ENCODE peak calls at places on chromosome X, in eight cellular contexts. X, V, C, Q, P, R, S and A are unnamed samples.

GRCh38 chrX:46551494-46552128 is 6.4 kb upstream of the ZNF674 start:
- DNase-seq in V (no peak), Q (no peak), X (no peak), C (peak; percentile 24), S (no peak), P (peak; percentile 77), R (no peak), A (no peak)

GRCh38 chrX:68238568-68238967 is 194.7 kb downstream of the OPHN1 start:
- DNase-seq in Q (no peak), P (no peak), C (peak; percentile 28), V (no peak), R (peak; percentile 1), X (no peak), S (no peak), A (peak; percentile 1)

GRCh38 chrX:7120578-7121219 is 26.8 kb upstream of the STS start:
- DNase-seq in Q (no peak), X (no peak), C (no peak), V (no peak), R (no peak), P (no peak), S (no peak), A (no peak)

GRCh38 chrX:15033909-15034308 is 160.7 kb downstream of the MOSPD2 start:
- DNase-seq in R (no peak), P (no peak), X (no peak), S (no peak), Q (no peak), C (no peak), V (no peak), A (no peak)

GRCh38 chrX:153477901-153478300 is 7.5 kb upstream of the HAUS7 start:
- DNase-seq in X (no peak), Q (peak; percentile 8), S (no peak), V (no peak), C (no peak), P (no peak), R (no peak), A (no peak)

GRCh38 chrX:130330706-130331105 is 9.0 kb upstream of the SLC25A14 start:
- DNase-seq in Q (peak; percentile 6), P (peak; percentile 55), C (peak; percentile 78), V (peak; percentile 51), R (peak; percentile 75), S (no peak), X (no peak), A (peak; percentile 22)

GRCh38 chrX:38881066-38881465 is 79.8 kb downstream of the MID1IP1 start:
- DNase-seq in X (no peak), C (no peak), Q (no peak), R (peak; percentile 12), S (no peak), V (no peak), P (no peak), A (no peak)

GRCh38 chrX:72572248-72573157 is at the start of gene HDAC8:
- DNase-seq in P (peak; percentile 73), S (peak; percentile 54), C (peak; percentile 67), R (peak; percentile 85), Q (peak; percentile 71), X (no peak), V (peak; percentile 74), A (peak; percentile 67)

GRCh38 chrX:38804481-38805293 is 3.4 kb downstream of the MID1IP1 start:
- DNase-seq in C (peak; percentile 35), S (peak; percentile 49), R (peak; percentile 38), X (no peak), V (peak; percentile 40), P (no peak), Q (peak; percentile 20), A (no peak)

GRCh38 chrX:53281321-53281822 is at the start of gene IQSEC2:
- DNase-seq in Q (peak; percentile 87), P (peak; percentile 70), S (peak; percentile 78), V (peak; percentile 36), C (peak; percentile 34), X (no peak), R (no peak), A (no peak)

GRCh38 chrX:51332188-51332942 is at the start of gene NUDT10:
- DNase-seq in C (no peak), S (no peak), V (peak; percentile 74), P (peak; percentile 14), X (no peak), Q (peak; percentile 17), R (peak; percentile 0), A (no peak)

GRCh38 chrX:121579016-121579760 is 531.8 kb downstream of the GLUD2 start:
- DNase-seq in P (peak; percentile 3), C (peak; percentile 7), X (no peak), S (no peak), V (no peak), Q (peak; percentile 13), R (peak; percentile 30), A (peak; percentile 20)

GRCh38 chrX:80578518-80579105 is 158.4 kb downstream of the TENT5D start:
- DNase-seq in X (no peak), C (no peak), V (no peak), P (no peak), Q (no peak), S (no peak), R (peak; percentile 17), A (peak; percentile 8)

GRCh38 chrX:49186125-49187027 is at the start of gene PRICKLE3:
- DNase-seq in S (peak; percentile 75), C (peak; percentile 83), P (peak; percentile 22), X (no peak), Q (peak; percentile 82), V (no peak), R (peak; percentile 87), A (peak; percentile 55)

DNA sequence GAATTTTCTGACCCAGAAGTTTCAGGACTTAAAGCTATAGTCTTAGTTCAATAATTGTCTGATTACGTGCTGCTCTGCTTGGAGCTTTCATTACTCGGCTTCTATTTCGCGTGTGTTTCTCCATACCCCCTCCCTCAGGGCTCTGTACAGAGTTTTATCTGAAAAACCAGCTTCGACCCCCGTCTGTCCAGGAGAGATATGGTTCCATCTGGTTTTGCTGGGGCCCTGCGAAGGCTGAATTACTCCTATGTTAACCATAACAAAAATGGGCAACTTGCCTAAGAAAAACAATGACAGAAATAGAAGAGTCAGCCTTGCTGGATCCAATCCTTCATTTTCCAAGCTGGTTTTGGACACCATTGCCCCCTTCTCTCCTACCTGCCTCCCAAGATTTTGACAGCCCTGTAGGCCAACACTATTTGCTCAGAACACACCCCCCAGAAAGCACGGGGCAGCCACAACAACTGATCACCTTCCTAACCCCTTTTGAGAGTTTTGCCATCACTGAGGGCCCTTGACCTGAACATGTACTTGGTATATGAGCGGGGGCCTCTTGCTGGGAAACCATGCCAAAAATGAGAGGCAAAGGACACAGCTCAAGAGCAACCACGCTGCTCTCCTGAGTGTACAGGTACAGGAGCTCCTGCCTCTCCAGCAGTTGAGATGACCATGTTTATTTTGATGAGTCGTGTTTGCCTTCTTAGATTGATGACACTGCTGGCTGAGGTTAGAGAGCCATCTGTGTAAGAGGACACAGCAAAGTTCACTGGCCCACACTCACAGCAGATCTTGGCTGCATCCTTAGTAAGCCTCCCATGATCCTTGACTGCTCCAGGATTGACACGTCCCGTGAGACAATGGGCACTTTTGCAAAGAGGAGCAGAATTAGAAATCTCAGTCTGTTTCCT is 36.2 kb upstream of the ATP6AP2 start:
- DNase-seq in R (no peak), C (peak; percentile 35), Q (no peak), X (no peak), S (no peak), P (no peak), V (peak; percentile 59), A (no peak)
- H3K4me3 ChIP-seq in R (no peak overlapping the region), C (no peak overlapping the region), Q (no peak overlapping the region), X (no peak overlapping the region), S (no peak overlapping the region), P (no peak overlapping the region), V (peak overlapping the region; percentile 1), A (no peak overlapping the region)

DNA sequence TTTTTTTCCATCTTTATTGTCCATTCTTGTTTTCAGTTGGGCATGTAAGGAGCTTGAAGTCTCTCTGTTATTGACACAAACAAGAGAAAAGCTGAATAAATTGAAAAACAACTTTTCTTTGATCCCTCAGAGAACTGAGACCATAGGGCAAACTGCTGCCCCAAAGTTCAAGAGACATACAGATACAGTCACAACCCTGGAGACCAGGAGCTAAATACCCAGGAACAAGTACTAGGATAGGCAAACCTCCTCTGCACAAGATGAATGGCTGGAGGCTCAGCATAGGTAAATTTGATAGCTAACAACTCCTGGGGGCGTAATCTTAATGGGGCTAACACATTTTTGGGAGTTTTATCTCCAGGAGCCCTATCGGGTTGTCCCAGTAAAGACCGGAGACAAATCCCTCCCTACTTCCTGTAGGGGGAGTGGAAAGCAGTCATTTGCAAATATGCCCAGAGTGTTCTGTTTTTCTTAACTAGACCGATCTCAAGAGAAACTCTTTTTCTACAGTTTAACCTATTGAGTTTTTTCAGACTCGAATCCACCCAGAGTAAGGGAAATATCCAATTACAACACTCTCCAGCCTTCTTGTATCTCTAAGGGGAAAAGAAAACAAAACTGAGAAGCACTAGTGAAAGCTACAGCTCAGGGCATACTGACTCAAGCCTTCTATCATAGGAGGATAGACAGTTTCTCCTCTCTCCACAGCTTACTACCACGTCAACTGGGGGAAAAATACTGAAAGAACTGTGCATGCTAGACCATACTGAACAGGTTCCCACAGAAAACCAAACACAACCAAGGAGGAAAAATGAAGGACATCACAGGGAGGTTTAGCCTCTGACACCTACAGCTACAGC is 23.1 kb downstream of the MAGEA8 start:
- DNase-seq in Q (no peak), X (no peak), C (no peak), V (no peak), R (peak; percentile 46), S (no peak), P (peak; percentile 14), A (no peak)
- H3K4me3 ChIP-seq in Q (no peak overlapping the region), X (no peak overlapping the region), C (no peak overlapping the region), V (peak overlapping the region; percentile 12), R (no peak overlapping the region), S (no peak overlapping the region), P (peak overlapping the region; percentile 18), A (no peak overlapping the region)

GRCh38 chrX:41913476-41913875 is 9.9 kb downstream of the CASK start:
- DNase-seq in S (no peak), C (no peak), Q (no peak), V (no peak), P (no peak), X (no peak), R (no peak), A (no peak)
- H3K4me3 ChIP-seq in S (no peak overlapping the region), C (no peak overlapping the region), Q (no peak overlapping the region), V (no peak overlapping the region), P (no peak overlapping the region), X (no peak overlapping the region), R (no peak overlapping the region), A (no peak overlapping the region)

GRCh38 chrX:131745942-131746489 is 202.1 kb downstream of the OR13H1 start:
- DNase-seq in C (no peak), P (no peak), X (no peak), Q (no peak), V (no peak), R (no peak), S (no peak), A (no peak)

GRCh38 chrX:131747173-131747572 is 203.3 kb downstream of the OR13H1 start:
- DNase-seq in R (peak; percentile 30), P (peak; percentile 70), X (no peak), V (no peak), S (no peak), Q (peak; percentile 8), C (peak; percentile 89), A (no peak)

GRCh38 chrX:131741103-131741581 is 197.3 kb downstream of the OR13H1 start:
- DNase-seq in R (no peak), C (peak; percentile 88), Q (no peak), S (no peak), X (no peak), P (peak; percentile 48), V (no peak), A (no peak)

DNA sequence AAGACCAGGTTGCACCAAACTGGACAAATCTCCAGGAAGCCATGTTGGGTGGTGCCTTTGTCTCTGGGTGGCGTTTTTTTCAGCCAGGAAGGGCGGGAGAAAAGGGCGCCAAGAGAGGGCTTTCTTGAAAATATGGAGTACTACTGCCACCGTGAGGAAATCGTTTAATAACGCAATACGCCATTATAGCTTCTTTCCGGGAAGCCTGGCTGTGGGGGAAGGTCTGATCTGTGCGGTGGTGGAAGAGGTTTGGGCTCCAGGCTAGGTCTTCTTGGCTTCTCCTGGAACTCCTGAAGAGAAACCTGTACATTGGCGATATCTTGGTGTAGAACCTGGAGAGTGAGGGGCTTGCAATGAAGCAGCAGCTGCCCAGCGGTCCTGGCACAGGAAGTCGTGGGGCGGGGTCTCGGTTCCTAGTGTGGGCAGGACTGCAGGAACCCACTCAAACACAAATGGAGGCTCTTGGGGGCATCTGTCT is 202.7 kb downstream of the OR13H1 start:
- DNase-seq in P (peak; percentile 67), V (peak; percentile 77), R (peak; percentile 36), Q (peak; percentile 8), X (no peak), S (no peak), C (peak; percentile 93), A (peak; percentile 30)
- H3K4me3 ChIP-seq in P (peak overlapping the region; percentile 67), V (no peak overlapping the region), R (no peak overlapping the region), Q (no peak overlapping the region), X (peak overlapping the region; percentile 51), S (no peak overlapping the region), C (peak overlapping the region; percentile 67), A (no peak overlapping the region)